ENCODE peak calls at places on chromosomes 4 and X, in four cellular contexts. One of them, this sample, is unnamed.

GRCh38 chr4:147626903-147627302 is 9.7 kb downstream of the TMEM184C start:
- DNase-seq in upper lobe of right lung: no peak
- DNase-seq in psoas muscle: no peak
- DNase-seq in body of pancreas: no peak
- DNase-seq in this sample: no peak

GRCh38 chr4:138184881-138185280 is 57.3 kb downstream of the SLC7A11 start:
- DNase-seq in upper lobe of right lung: no peak
- DNase-seq in psoas muscle: no peak
- DNase-seq in body of pancreas: no peak
- DNase-seq in this sample: no peak

GRCh38 chr4:118776166-118776954 is 59.6 kb downstream of the SEC24D start:
- DNase-seq in upper lobe of right lung: no peak
- DNase-seq in psoas muscle: no peak
- DNase-seq in body of pancreas: no peak
- DNase-seq in this sample: no peak

GRCh38 chr4:21991050-21991449 is 42.5 kb upstream of the KCNIP4 start:
- DNase-seq in upper lobe of right lung: no peak
- DNase-seq in psoas muscle: no peak
- DNase-seq in body of pancreas: no peak
- DNase-seq in this sample: no peak

GRCh38 chrX:151970661-151971060 is 3.8 kb downstream of the GABRE start:
- DNase-seq in upper lobe of right lung: peak; percentile 85
- DNase-seq in psoas muscle: peak; percentile 81
- DNase-seq in body of pancreas: peak; percentile 69
- DNase-seq in this sample: peak; percentile 11

GRCh38 chr4:99180367-99181169 is 36.5 kb upstream of the ADH4 start:
- DNase-seq in upper lobe of right lung: no peak
- DNase-seq in psoas muscle: no peak
- DNase-seq in body of pancreas: no peak
- DNase-seq in this sample: no peak

GRCh38 chr4:185257694-185258093 is 48.3 kb downstream of the SNX25 start:
- DNase-seq in upper lobe of right lung: no peak
- DNase-seq in psoas muscle: no peak
- DNase-seq in body of pancreas: no peak
- DNase-seq in this sample: no peak

GRCh38 chr4:56786955-56787354 is 34.5 kb downstream of the SPINK2 start:
- DNase-seq in upper lobe of right lung: peak; percentile 67
- DNase-seq in psoas muscle: peak; percentile 27
- DNase-seq in body of pancreas: peak; percentile 34
- DNase-seq in this sample: no peak

GRCh38 chr4:85756938-85757337 is 282.0 kb downstream of the ARHGAP24 start:
- DNase-seq in upper lobe of right lung: no peak
- DNase-seq in psoas muscle: no peak
- DNase-seq in body of pancreas: peak; percentile 48
- DNase-seq in this sample: no peak

GRCh38 chr4:2186133-2186864 is 55.6 kb downstream of the HAUS3 start:
- DNase-seq in upper lobe of right lung: no peak
- DNase-seq in psoas muscle: no peak
- DNase-seq in body of pancreas: peak; percentile 65
- DNase-seq in this sample: no peak

GRCh38 chr4:176274441-176274840 is 5.4 kb upstream of the ASB5 start:
- DNase-seq in upper lobe of right lung: no peak
- DNase-seq in psoas muscle: no peak
- DNase-seq in body of pancreas: no peak
- DNase-seq in this sample: no peak

GRCh38 chrX:111088628-111089027 is 7.4 kb upstream of the PAK3 start:
- DNase-seq in upper lobe of right lung: no peak
- DNase-seq in psoas muscle: no peak
- DNase-seq in body of pancreas: peak; percentile 73
- DNase-seq in this sample: no peak

GRCh38 chr4:165873298-165874071 is 448 bp downstream of the TLL1 start:
- DNase-seq in upper lobe of right lung: peak; percentile 72
- DNase-seq in psoas muscle: peak; percentile 33
- DNase-seq in body of pancreas: peak; percentile 60
- DNase-seq in this sample: no peak

GRCh38 chrX:17833954-17834353 is 27.1 kb downstream of the RAI2 start:
- DNase-seq in upper lobe of right lung: no peak
- DNase-seq in psoas muscle: no peak
- DNase-seq in body of pancreas: no peak
- DNase-seq in this sample: no peak

GRCh38 chr4:76430519-76431388 is 4.3 kb upstream of the SHROOM3 start:
- DNase-seq in upper lobe of right lung: no peak
- DNase-seq in psoas muscle: no peak
- DNase-seq in body of pancreas: no peak
- DNase-seq in this sample: no peak

GRCh38 chrX:154890990-154891639 is 5.0 kb downstream of the F8A1 start:
- DNase-seq in upper lobe of right lung: no peak
- DNase-seq in psoas muscle: no peak
- DNase-seq in body of pancreas: no peak
- DNase-seq in this sample: no peak

GRCh38 chr4:124768596-124768995 is 56.1 kb upstream of the ANKRD50 start:
- DNase-seq in upper lobe of right lung: no peak
- DNase-seq in psoas muscle: no peak
- DNase-seq in body of pancreas: no peak
- DNase-seq in this sample: no peak

GRCh38 chrX:45758319-45758718 is 557.6 kb upstream of the DIPK2B start:
- DNase-seq in upper lobe of right lung: no peak
- DNase-seq in psoas muscle: no peak
- DNase-seq in body of pancreas: no peak
- DNase-seq in this sample: no peak

GRCh38 chr4:141643557-141643956 is 7.2 kb downstream of the IL15 start:
- DNase-seq in upper lobe of right lung: no peak
- DNase-seq in psoas muscle: no peak
- DNase-seq in body of pancreas: no peak
- DNase-seq in this sample: no peak

GRCh38 chr4:153420361-153420760 is 45.8 kb upstream of the TMEM131L start:
- DNase-seq in upper lobe of right lung: no peak
- DNase-seq in psoas muscle: no peak
- DNase-seq in body of pancreas: no peak
- DNase-seq in this sample: no peak

GRCh38 chrX:108186811-108187210 is 95.2 kb downstream of the ATG4A start:
- DNase-seq in upper lobe of right lung: no peak
- DNase-seq in psoas muscle: no peak
- DNase-seq in body of pancreas: no peak
- DNase-seq in this sample: no peak

GRCh38 chr4:127304356-127304755 is 328.4 kb upstream of the INTU start:
- DNase-seq in upper lobe of right lung: no peak
- DNase-seq in psoas muscle: no peak
- DNase-seq in body of pancreas: no peak
- DNase-seq in this sample: no peak

GRCh38 chr4:157574606-157575005 is 354.1 kb downstream of the GRIA2 start:
- DNase-seq in upper lobe of right lung: no peak
- DNase-seq in psoas muscle: no peak
- DNase-seq in body of pancreas: no peak
- DNase-seq in this sample: no peak

GRCh38 chr4:39259571-39260330 is 77.4 kb downstream of the WDR19 start:
- DNase-seq in upper lobe of right lung: no peak
- DNase-seq in psoas muscle: no peak
- DNase-seq in body of pancreas: no peak
- DNase-seq in this sample: no peak

GRCh38 chrX:153647461-153648357 is 706 bp downstream of the DUSP9 start:
- DNase-seq in upper lobe of right lung: no peak
- DNase-seq in psoas muscle: no peak
- DNase-seq in body of pancreas: peak; percentile 2
- DNase-seq in this sample: no peak

DNA sequence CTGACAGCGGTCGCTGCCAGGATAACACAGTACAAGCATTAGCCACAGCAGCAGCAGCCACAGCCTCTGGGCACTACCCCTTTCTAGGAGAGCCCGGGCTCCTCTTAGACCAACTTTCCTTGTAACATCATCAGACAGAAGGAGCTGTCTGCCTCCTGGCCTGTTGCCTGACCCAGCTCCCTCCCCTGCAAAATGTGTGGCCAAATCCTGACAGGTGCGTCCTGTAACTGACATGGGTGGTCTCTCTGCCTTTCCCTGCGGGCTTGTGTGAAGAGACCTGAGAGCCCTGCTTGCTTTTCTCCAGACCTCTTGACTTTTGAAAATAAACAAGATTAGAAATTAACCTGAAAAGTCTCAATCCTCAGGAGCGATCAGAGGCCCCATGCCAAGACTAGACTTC is 824.9 kb downstream of the RAPGEF2 start:
- DNase-seq in upper lobe of right lung: no peak
- DNase-seq in psoas muscle: no peak
- DNase-seq in body of pancreas: no peak
- DNase-seq in this sample: no peak
- H3K9me3 ChIP-seq in upper lobe of right lung: peaks cover 9% of the 10 kb centered on the region
- H3K9me3 ChIP-seq in psoas muscle: peaks cover 5% of the 10 kb centered on the region
- H3K9me3 ChIP-seq in body of pancreas: no peaks in the 10 kb centered on the region
- H3K9me3 ChIP-seq in this sample: peaks cover 7% of the 10 kb centered on the region

DNA sequence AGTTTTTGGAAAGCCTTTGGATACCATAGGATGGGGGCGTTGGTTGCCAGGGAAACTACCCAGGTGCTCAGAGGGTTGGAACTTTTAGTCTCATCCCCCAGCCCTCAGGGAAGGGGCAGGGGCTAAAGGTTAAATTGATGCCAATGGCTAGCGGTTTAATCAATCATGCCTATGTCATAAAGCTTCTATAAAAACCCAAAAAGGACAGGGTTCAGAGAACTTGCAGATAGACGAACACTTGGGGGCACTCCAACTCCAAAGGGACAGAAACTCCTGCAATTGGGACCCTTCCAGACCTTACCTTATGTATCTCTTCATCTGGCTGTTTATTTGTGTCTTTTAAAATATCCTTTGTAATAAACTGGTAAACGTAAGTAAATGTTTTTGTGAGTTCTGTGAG is 30.0 kb upstream of the GPR173 start:
- DNase-seq in upper lobe of right lung: no peak
- DNase-seq in psoas muscle: no peak
- DNase-seq in body of pancreas: no peak
- DNase-seq in this sample: no peak
- TF ChIP-seq CTCF in upper lobe of right lung: no peak
- TF ChIP-seq CTCF in psoas muscle: no peak
- TF ChIP-seq CTCF in body of pancreas: no peak
- TF ChIP-seq CTCF in this sample: no peak

GRCh38 chr4:80614319-80614718 is 278.8 kb downstream of the CFAP299 start:
- DNase-seq in upper lobe of right lung: no peak
- DNase-seq in psoas muscle: no peak
- DNase-seq in body of pancreas: no peak
- DNase-seq in this sample: no peak
- H3K36me3 ChIP-seq in upper lobe of right lung: no peaks in the 10 kb centered on the region
- H3K36me3 ChIP-seq in psoas muscle: no peaks in the 10 kb centered on the region
- H3K36me3 ChIP-seq in body of pancreas: no peaks in the 10 kb centered on the region
- H3K36me3 ChIP-seq in this sample: no peaks in the 10 kb centered on the region

GRCh38 chrX:77014655-77015377 is 432.4 kb upstream of the FGF16 start:
- DNase-seq in upper lobe of right lung: no peak
- DNase-seq in psoas muscle: no peak
- DNase-seq in body of pancreas: peak; percentile 6
- DNase-seq in this sample: no peak
- H3K9me3 ChIP-seq in upper lobe of right lung: no peaks in the 10 kb centered on the region
- H3K9me3 ChIP-seq in psoas muscle: no peaks in the 10 kb centered on the region
- H3K9me3 ChIP-seq in body of pancreas: no peaks in the 10 kb centered on the region
- H3K9me3 ChIP-seq in this sample: no peaks in the 10 kb centered on the region

DNA sequence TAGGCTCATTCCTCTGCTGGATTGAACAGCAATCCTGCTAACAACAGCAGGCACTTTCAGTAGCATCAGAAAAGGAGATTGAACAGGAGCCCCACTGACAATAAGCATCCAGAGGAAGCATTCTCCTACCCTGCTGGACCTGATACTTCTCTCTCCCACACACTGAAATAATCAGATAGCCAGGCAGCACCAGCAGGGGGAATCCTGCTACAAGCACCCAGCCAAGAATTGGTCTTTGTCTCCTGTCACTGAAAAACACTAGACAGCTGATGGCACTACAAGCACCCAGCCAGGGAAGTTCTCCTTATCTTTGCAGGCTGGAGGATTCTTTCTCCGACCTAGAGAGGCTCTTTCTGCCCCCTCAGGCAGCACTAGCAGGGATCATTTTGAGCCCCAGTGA is 444.3 kb upstream of the GRIA3 start:
- DNase-seq in upper lobe of right lung: no peak
- DNase-seq in psoas muscle: no peak
- DNase-seq in body of pancreas: no peak
- DNase-seq in this sample: no peak
- TF ChIP-seq CTCF in upper lobe of right lung: no peak
- TF ChIP-seq CTCF in psoas muscle: no peak
- TF ChIP-seq CTCF in body of pancreas: no peak
- TF ChIP-seq CTCF in this sample: no peak

GRCh38 chr4:16206848-16207247 is 19.4 kb downstream of the TAPT1 start:
- DNase-seq in upper lobe of right lung: no peak
- DNase-seq in psoas muscle: no peak
- DNase-seq in body of pancreas: no peak
- DNase-seq in this sample: no peak
- H3K36me3 ChIP-seq in upper lobe of right lung: peaks cover 31% of the 10 kb centered on the region
- H3K36me3 ChIP-seq in psoas muscle: peaks cover 30% of the 10 kb centered on the region
- H3K36me3 ChIP-seq in body of pancreas: no peaks in the 10 kb centered on the region
- H3K36me3 ChIP-seq in this sample: peaks cover under 1% of the 10 kb centered on the region

GRCh38 chrX:97844943-97845342 is 961.2 kb downstream of the RPA4 start:
- DNase-seq in upper lobe of right lung: no peak
- DNase-seq in psoas muscle: no peak
- DNase-seq in body of pancreas: no peak
- DNase-seq in this sample: no peak

GRCh38 chrX:97847885-97848679 is 964.4 kb downstream of the RPA4 start:
- DNase-seq in upper lobe of right lung: no peak
- DNase-seq in psoas muscle: no peak
- DNase-seq in body of pancreas: no peak
- DNase-seq in this sample: no peak

GRCh38 chrX:97846228-97846627 is 962.5 kb downstream of the RPA4 start:
- DNase-seq in upper lobe of right lung: no peak
- DNase-seq in psoas muscle: no peak
- DNase-seq in body of pancreas: no peak
- DNase-seq in this sample: no peak

GRCh38 chrX:97845451-97845850 is 961.7 kb downstream of the RPA4 start:
- DNase-seq in upper lobe of right lung: no peak
- DNase-seq in psoas muscle: no peak
- DNase-seq in body of pancreas: no peak
- DNase-seq in this sample: no peak

DNA sequence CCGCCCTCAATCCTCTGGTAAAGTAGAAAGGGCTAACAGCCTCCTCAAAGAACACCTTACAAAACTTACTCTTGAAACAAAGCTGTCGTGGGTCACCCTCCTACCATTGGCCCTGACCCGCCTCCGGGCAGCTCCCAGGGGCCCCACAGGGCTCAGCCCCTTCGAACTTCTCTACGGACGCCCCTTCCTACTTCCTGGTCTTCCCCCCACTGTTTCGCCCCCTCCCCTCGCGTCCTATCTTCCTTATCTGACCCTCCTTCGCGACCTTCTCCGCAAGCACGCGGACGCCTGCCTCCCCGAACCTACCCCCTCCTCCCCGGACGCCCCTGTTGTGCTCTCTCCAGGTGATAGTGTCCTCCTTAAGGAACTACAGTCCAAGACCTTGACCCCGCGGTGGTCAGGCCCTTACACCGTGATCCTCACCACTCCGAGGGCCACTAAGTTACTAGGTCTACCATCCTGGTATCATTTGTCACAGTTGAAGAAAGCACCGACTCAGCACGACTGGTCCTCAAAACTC is 963.1 kb downstream of the RPA4 start:
- DNase-seq in upper lobe of right lung: no peak
- DNase-seq in psoas muscle: no peak
- DNase-seq in body of pancreas: no peak
- DNase-seq in this sample: no peak
- H3K9me3 ChIP-seq in upper lobe of right lung: no peaks in the 10 kb centered on the region
- H3K9me3 ChIP-seq in psoas muscle: peaks cover 6% of the 10 kb centered on the region
- H3K9me3 ChIP-seq in body of pancreas: no peaks in the 10 kb centered on the region
- H3K9me3 ChIP-seq in this sample: no peaks in the 10 kb centered on the region

This sample was measured in thoracic aorta.